ENCODE peak calls at places on chromosomes 11 and 22, in seven cellular contexts. R is left lung, Y is left ventricle myocardium inferior, H is Caco-2, P is body of pancreas, M is lower lobe of right lung, O is transverse colon. E is an unnamed sample.

GRCh38 chr11:111992456-111992855 is 32.8 kb upstream of the DLAT start:
- DNase-seq in R (no peak), Y (no peak), H (no peak), P (no peak), M (no peak), O (no peak), E (no peak)

GRCh38 chr11:63869171-63869591 is 30.3 kb downstream of the MARK2 start:
- DNase-seq in R (no peak), Y (no peak), H (no peak), P (peak; percentile 41), M (no peak), O (peak; percentile 76), E (no peak)

GRCh38 chr11:44566559-44566949 is 1.1 kb downstream of the CD82 start:
- DNase-seq in R (no peak), Y (no peak), H (no peak), P (no peak), M (no peak), O (no peak), E (no peak)

GRCh38 chr11:127943763-127944162 is 643.6 kb downstream of the ETS1 start:
- DNase-seq in R (no peak), Y (no peak), H (no peak), P (no peak), M (no peak), O (no peak), E (no peak)

GRCh38 chr22:43170131-43170480 is 16.8 kb downstream of the TTLL12 start:
- DNase-seq in R (no peak), Y (no peak), H (no peak), P (no peak), M (no peak), O (no peak), E (no peak)

GRCh38 chr11:67438121-67438902 is 830 bp upstream of the PTPRCAP start:
- DNase-seq in R (no peak), Y (no peak), H (no peak), P (no peak), M (no peak), O (peak; percentile 76), E (peak; percentile 60)

GRCh38 chr11:33988586-33989370 is 62.8 kb upstream of the CAPRIN1 start:
- DNase-seq in R (no peak), Y (no peak), H (no peak), P (no peak), M (no peak), O (no peak), E (no peak)

GRCh38 chr11:75509201-75509600 is 16.5 kb downstream of the GDPD5 start:
- DNase-seq in R (no peak), Y (no peak), H (no peak), P (no peak), M (no peak), O (no peak), E (no peak)

GRCh38 chr11:112320668-112321067 is 60.0 kb upstream of the PLET1 start:
- DNase-seq in R (peak; percentile 75), Y (peak; percentile 77), H (no peak), P (peak; percentile 67), M (peak; percentile 72), O (peak; percentile 68), E (no peak)

GRCh38 chr22:43267332-43267731 is 75.8 kb downstream of the SCUBE1 start:
- DNase-seq in R (no peak), Y (no peak), H (no peak), P (no peak), M (no peak), O (no peak), E (no peak)

GRCh38 chr22:38317995-38318715 is 922 bp upstream of the CSNK1E start:
- DNase-seq in R (peak; percentile 78), Y (peak; percentile 63), H (peak; percentile 88), P (peak; percentile 74), M (peak; percentile 75), O (peak; percentile 85), E (no peak)

GRCh38 chr11:36254739-36255138 is 34.5 kb downstream of the COMMD9 start:
- DNase-seq in R (no peak), Y (no peak), H (no peak), P (no peak), M (no peak), O (no peak), E (no peak)

DNA sequence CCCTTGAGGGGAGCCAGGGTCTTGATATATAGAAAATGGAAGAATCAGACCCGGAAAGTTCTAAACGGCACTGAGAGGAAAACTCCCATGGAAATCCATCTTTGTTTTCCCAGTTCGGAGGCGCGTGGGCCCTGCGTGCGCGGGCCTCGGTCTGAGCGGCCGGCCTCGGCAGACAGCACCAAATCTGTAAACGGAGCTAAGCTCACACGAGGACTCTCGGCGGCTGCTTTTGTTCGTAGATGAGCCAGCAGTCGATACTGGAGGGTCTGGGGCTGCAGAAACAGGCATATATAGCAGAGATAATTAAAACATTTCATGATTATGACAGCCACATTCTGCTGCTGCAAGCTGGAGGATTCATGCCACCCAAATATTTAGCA is 68.5 kb upstream of the PPARA start:
- DNase-seq in R (no peak), Y (peak; percentile 22), H (no peak), P (peak; percentile 41), M (peak; percentile 36), O (peak; percentile 9), E (no peak)
- H3K4me1 ChIP-seq in R (peaks cover 45% of the 10 kb centered on the region), Y (peaks cover 100% of the 10 kb centered on the region), H (peaks cover 10% of the 10 kb centered on the region), P (peaks cover 97% of the 10 kb centered on the region), M (peaks cover 93% of the 10 kb centered on the region), O (peaks cover 86% of the 10 kb centered on the region), E (no peaks in the 10 kb centered on the region)

DNA sequence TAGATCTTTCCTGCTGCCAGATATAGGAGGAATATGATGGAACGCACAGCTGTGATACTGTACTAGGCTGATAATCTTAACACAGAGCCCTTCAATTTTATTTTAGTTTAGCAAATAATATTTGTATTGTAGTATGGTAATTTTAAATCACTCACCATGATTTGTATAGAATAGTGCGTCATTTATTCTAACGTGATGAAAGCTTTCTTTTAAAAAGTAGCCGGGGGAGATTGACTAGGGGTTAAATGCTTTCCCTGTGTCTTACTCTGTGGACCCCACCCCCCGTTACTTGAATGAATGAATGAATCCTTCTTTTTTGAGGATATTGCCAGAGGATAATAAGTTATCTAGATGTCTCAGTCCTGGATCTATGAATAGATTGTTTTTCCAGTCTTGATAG is 72.1 kb downstream of the CECR2 start:
- DNase-seq in R (no peak), Y (no peak), H (no peak), P (no peak), M (no peak), O (no peak), E (no peak)
- H3K4me1 ChIP-seq in R (no peaks in the 10 kb centered on the region), Y (peaks cover 23% of the 10 kb centered on the region), H (no peaks in the 10 kb centered on the region), P (no peaks in the 10 kb centered on the region), M (peaks cover 8% of the 10 kb centered on the region), O (no peaks in the 10 kb centered on the region), E (no peaks in the 10 kb centered on the region)

DNA sequence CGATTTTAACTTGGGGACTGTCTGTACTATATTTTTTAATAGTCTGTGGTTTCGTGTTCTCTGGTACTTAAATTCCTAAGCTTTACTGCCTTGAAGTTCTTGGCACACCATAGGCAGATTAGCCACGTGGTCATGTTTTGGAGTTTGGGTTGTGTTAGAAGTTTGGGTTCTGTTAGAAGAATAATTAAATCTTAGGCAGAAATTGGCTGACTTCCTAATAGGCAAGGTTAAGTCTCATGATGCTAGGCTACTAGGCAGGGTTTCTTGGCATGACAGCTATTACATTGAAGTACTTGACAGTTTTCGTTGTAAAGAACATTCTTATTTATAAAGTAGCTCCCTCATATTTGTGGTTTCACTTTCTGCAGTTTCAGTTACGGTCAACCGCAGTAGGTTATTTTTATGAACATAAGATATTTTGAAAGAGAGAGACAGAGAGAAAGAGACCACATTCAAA is 30.0 kb upstream of the MMP7 start:
- DNase-seq in R (no peak), Y (no peak), H (no peak), P (no peak), M (no peak), O (peak; percentile 15), E (no peak)
- H3K4me1 ChIP-seq in R (peaks cover 11% of the 10 kb centered on the region), Y (no peaks in the 10 kb centered on the region), H (peaks cover 22% of the 10 kb centered on the region), P (peaks cover 7% of the 10 kb centered on the region), M (peaks cover 19% of the 10 kb centered on the region), O (no peaks in the 10 kb centered on the region), E (peaks cover 37% of the 10 kb centered on the region)

GRCh38 chr11:100875521-100875869 is 188.4 kb downstream of the ARHGAP42 start:
- DNase-seq in R (no peak), Y (no peak), H (no peak), P (no peak), M (no peak), O (no peak), E (no peak)

GRCh38 chr11:100874203-100874602 is 187.1 kb downstream of the ARHGAP42 start:
- DNase-seq in R (no peak), Y (no peak), H (no peak), P (no peak), M (no peak), O (no peak), E (no peak)

GRCh38 chr11:100869328-100869727 is 182.2 kb downstream of the ARHGAP42 start:
- DNase-seq in R (no peak), Y (no peak), H (no peak), P (no peak), M (no peak), O (no peak), E (no peak)

GRCh38 chr11:100870138-100870537 is 183.1 kb downstream of the ARHGAP42 start:
- DNase-seq in R (no peak), Y (no peak), H (no peak), P (no peak), M (no peak), O (no peak), E (no peak)

GRCh38 chr11:100872951-100873350 is 185.9 kb downstream of the ARHGAP42 start:
- DNase-seq in R (no peak), Y (no peak), H (no peak), P (no peak), M (no peak), O (no peak), E (no peak)
- H3K4me1 ChIP-seq in R (peaks cover 3% of the 10 kb centered on the region), Y (peaks cover 5% of the 10 kb centered on the region), H (peaks cover 17% of the 10 kb centered on the region), P (no peaks in the 10 kb centered on the region), M (no peaks in the 10 kb centered on the region), O (no peaks in the 10 kb centered on the region), E (no peaks in the 10 kb centered on the region)

GRCh38 chr11:89612111-89612510 is 98.0 kb upstream of the TRIM77 start:
- DNase-seq in R (no peak), Y (no peak), H (no peak), P (no peak), M (no peak), O (no peak), E (no peak)
- H3K4me1 ChIP-seq in R (no peaks in the 10 kb centered on the region), Y (no peaks in the 10 kb centered on the region), H (no peaks in the 10 kb centered on the region), P (no peaks in the 10 kb centered on the region), M (peaks cover 6% of the 10 kb centered on the region), O (no peaks in the 10 kb centered on the region), E (no peaks in the 10 kb centered on the region)

GRCh38 chr11:119335655-119336543 is 1.6 kb downstream of the RNF26 start:
- DNase-seq in R (no peak), Y (no peak), H (peak; percentile 40), P (no peak), M (peak; percentile 45), O (no peak), E (no peak)

GRCh38 chr11:119338946-119339580 is 1.6 kb downstream of the C1QTNF5 start:
- DNase-seq in R (no peak), Y (no peak), H (no peak), P (no peak), M (peak; percentile 35), O (no peak), E (no peak)

GRCh38 chr11:119336744-119337469 is 2.6 kb downstream of the RNF26 start:
- DNase-seq in R (no peak), Y (no peak), H (no peak), P (no peak), M (no peak), O (no peak), E (no peak)

GRCh38 chr11:119338318-119338890 is 2.3 kb downstream of the C1QTNF5 start:
- DNase-seq in R (no peak), Y (peak; percentile 65), H (no peak), P (peak; percentile 69), M (peak; percentile 76), O (peak; percentile 76), E (peak; percentile 51)

GRCh38 chr11:119337581-119338317 is 2.9 kb downstream of the C1QTNF5 start:
- DNase-seq in R (peak; percentile 48), Y (no peak), H (no peak), P (no peak), M (peak; percentile 49), O (no peak), E (no peak)
- H3K4me1 ChIP-seq in R (peaks cover 21% of the 10 kb centered on the region), Y (peaks cover 82% of the 10 kb centered on the region), H (peaks cover 37% of the 10 kb centered on the region), P (peaks cover 56% of the 10 kb centered on the region), M (peaks cover 60% of the 10 kb centered on the region), O (peaks cover 51% of the 10 kb centered on the region), E (peaks cover 27% of the 10 kb centered on the region)

E was measured in CD8-positive, alpha-beta T cell.